ENCODE peak calls at places on chromosomes 13 and 19, in ten cellular contexts. One of them, this sample, is unnamed.

GRCh38 chr13:39385154-39385553 is 217.8 kb downstream of the LHFPL6 start:
- DNase-seq in testis: no peak
- DNase-seq in dorsolateral prefrontal cortex: no peak
- DNase-seq in mammary epithelial cell: no peak
- DNase-seq in GM12865: no peak
- DNase-seq in fibroblast of the aortic adventitia: no peak
- DNase-seq in GM23338: no peak
- DNase-seq in A549: no peak
- DNase-seq in heart right ventricle: no peak
- DNase-seq in cardiac muscle cell: no peak
- DNase-seq in this sample: no peak

GRCh38 chr13:110334256-110334655 is 27.2 kb downstream of the COL4A2 start:
- DNase-seq in testis: no peak
- DNase-seq in dorsolateral prefrontal cortex: no peak
- DNase-seq in mammary epithelial cell: peak
- DNase-seq in GM12865: no peak
- DNase-seq in fibroblast of the aortic adventitia: no peak
- DNase-seq in GM23338: no peak
- DNase-seq in A549: no peak
- DNase-seq in heart right ventricle: no peak
- DNase-seq in cardiac muscle cell: no peak
- DNase-seq in this sample: no peak

GRCh38 chr13:27976362-27977177 is 7.5 kb upstream of the CDX2 start:
- DNase-seq in testis: no peak
- DNase-seq in dorsolateral prefrontal cortex: no peak
- DNase-seq in mammary epithelial cell: no peak
- DNase-seq in GM12865: no peak
- DNase-seq in fibroblast of the aortic adventitia: no peak
- DNase-seq in GM23338: no peak
- DNase-seq in A549: no peak
- DNase-seq in heart right ventricle: no peak
- DNase-seq in cardiac muscle cell: no peak
- DNase-seq in this sample: no peak

GRCh38 chr19:10835089-10835753 is 791 bp downstream of the TMED1 start:
- DNase-seq in testis: peak
- DNase-seq in dorsolateral prefrontal cortex: no peak
- DNase-seq in mammary epithelial cell: peak
- DNase-seq in GM12865: no peak
- DNase-seq in fibroblast of the aortic adventitia: no peak
- DNase-seq in GM23338: no peak
- DNase-seq in A549: peak
- DNase-seq in heart right ventricle: no peak
- DNase-seq in cardiac muscle cell: no peak
- DNase-seq in this sample: no peak

GRCh38 chr13:113329656-113330312 is 32.7 kb downstream of the LAMP1 start:
- DNase-seq in testis: no peak
- DNase-seq in dorsolateral prefrontal cortex: no peak
- DNase-seq in mammary epithelial cell: no peak
- DNase-seq in GM12865: no peak
- DNase-seq in fibroblast of the aortic adventitia: no peak
- DNase-seq in GM23338: no peak
- DNase-seq in A549: no peak
- DNase-seq in heart right ventricle: no peak
- DNase-seq in cardiac muscle cell: no peak
- DNase-seq in this sample: no peak

GRCh38 chr13:23902975-23903905 is 5.9 kb upstream of the C1QTNF9B start:
- DNase-seq in testis: no peak
- DNase-seq in dorsolateral prefrontal cortex: no peak
- DNase-seq in mammary epithelial cell: no peak
- DNase-seq in GM12865: no peak
- DNase-seq in fibroblast of the aortic adventitia: no peak
- DNase-seq in GM23338: peak
- DNase-seq in A549: no peak
- DNase-seq in heart right ventricle: peak
- DNase-seq in cardiac muscle cell: no peak
- DNase-seq in this sample: no peak

GRCh38 chr19:13441810-13442512 is 64.3 kb downstream of the CACNA1A start:
- DNase-seq in testis: peak
- DNase-seq in dorsolateral prefrontal cortex: no peak
- DNase-seq in mammary epithelial cell: peak
- DNase-seq in GM12865: peak
- DNase-seq in fibroblast of the aortic adventitia: peak
- DNase-seq in GM23338: peak
- DNase-seq in A549: no peak
- DNase-seq in heart right ventricle: peak
- DNase-seq in cardiac muscle cell: peak
- DNase-seq in this sample: peak

GRCh38 chr13:33490461-33491327 is 205.1 kb upstream of the STARD13 start:
- DNase-seq in testis: no peak
- DNase-seq in dorsolateral prefrontal cortex: peak
- DNase-seq in mammary epithelial cell: no peak
- DNase-seq in GM12865: no peak
- DNase-seq in fibroblast of the aortic adventitia: peak
- DNase-seq in GM23338: peak
- DNase-seq in A549: no peak
- DNase-seq in heart right ventricle: no peak
- DNase-seq in cardiac muscle cell: peak
- DNase-seq in this sample: peak

GRCh38 chr13:44337581-44337980 is 36.0 kb upstream of the SERP2 start:
- DNase-seq in testis: no peak
- DNase-seq in dorsolateral prefrontal cortex: no peak
- DNase-seq in mammary epithelial cell: no peak
- DNase-seq in GM12865: peak
- DNase-seq in fibroblast of the aortic adventitia: no peak
- DNase-seq in GM23338: no peak
- DNase-seq in A549: no peak
- DNase-seq in heart right ventricle: no peak
- DNase-seq in cardiac muscle cell: no peak
- DNase-seq in this sample: no peak

GRCh38 chr13:44347301-44347700 is 26.3 kb upstream of the SERP2 start:
- DNase-seq in testis: no peak
- DNase-seq in dorsolateral prefrontal cortex: no peak
- DNase-seq in mammary epithelial cell: no peak
- DNase-seq in GM12865: no peak
- DNase-seq in fibroblast of the aortic adventitia: no peak
- DNase-seq in GM23338: no peak
- DNase-seq in A549: no peak
- DNase-seq in heart right ventricle: no peak
- DNase-seq in cardiac muscle cell: no peak
- DNase-seq in this sample: no peak

GRCh38 chr13:44340508-44340907 is 33.1 kb upstream of the SERP2 start:
- DNase-seq in testis: no peak
- DNase-seq in dorsolateral prefrontal cortex: no peak
- DNase-seq in mammary epithelial cell: no peak
- DNase-seq in GM12865: peak
- DNase-seq in fibroblast of the aortic adventitia: no peak
- DNase-seq in GM23338: no peak
- DNase-seq in A549: no peak
- DNase-seq in heart right ventricle: no peak
- DNase-seq in cardiac muscle cell: no peak
- DNase-seq in this sample: no peak

GRCh38 chr13:44346534-44346933 is 27.1 kb upstream of the SERP2 start:
- DNase-seq in testis: no peak
- DNase-seq in dorsolateral prefrontal cortex: no peak
- DNase-seq in mammary epithelial cell: no peak
- DNase-seq in GM12865: no peak
- DNase-seq in fibroblast of the aortic adventitia: no peak
- DNase-seq in GM23338: no peak
- DNase-seq in A549: no peak
- DNase-seq in heart right ventricle: no peak
- DNase-seq in cardiac muscle cell: no peak
- DNase-seq in this sample: no peak

GRCh38 chr13:44342741-44343140 is 30.9 kb upstream of the SERP2 start:
- DNase-seq in testis: no peak
- DNase-seq in dorsolateral prefrontal cortex: no peak
- DNase-seq in mammary epithelial cell: no peak
- DNase-seq in GM12865: no peak
- DNase-seq in fibroblast of the aortic adventitia: no peak
- DNase-seq in GM23338: no peak
- DNase-seq in A549: no peak
- DNase-seq in heart right ventricle: no peak
- DNase-seq in cardiac muscle cell: no peak
- DNase-seq in this sample: no peak
- H3K4me3 ChIP-seq in testis: no peak
- H3K4me3 ChIP-seq in dorsolateral prefrontal cortex: no peak
- H3K4me3 ChIP-seq in mammary epithelial cell: no peak
- H3K4me3 ChIP-seq in GM12865: no peak
- H3K4me3 ChIP-seq in fibroblast of the aortic adventitia: no peak
- H3K4me3 ChIP-seq in GM23338: no peak
- H3K4me3 ChIP-seq in A549: no peak
- H3K4me3 ChIP-seq in heart right ventricle: no peak
- H3K4me3 ChIP-seq in cardiac muscle cell: no peak
- H3K4me3 ChIP-seq in this sample: no peak

DNA sequence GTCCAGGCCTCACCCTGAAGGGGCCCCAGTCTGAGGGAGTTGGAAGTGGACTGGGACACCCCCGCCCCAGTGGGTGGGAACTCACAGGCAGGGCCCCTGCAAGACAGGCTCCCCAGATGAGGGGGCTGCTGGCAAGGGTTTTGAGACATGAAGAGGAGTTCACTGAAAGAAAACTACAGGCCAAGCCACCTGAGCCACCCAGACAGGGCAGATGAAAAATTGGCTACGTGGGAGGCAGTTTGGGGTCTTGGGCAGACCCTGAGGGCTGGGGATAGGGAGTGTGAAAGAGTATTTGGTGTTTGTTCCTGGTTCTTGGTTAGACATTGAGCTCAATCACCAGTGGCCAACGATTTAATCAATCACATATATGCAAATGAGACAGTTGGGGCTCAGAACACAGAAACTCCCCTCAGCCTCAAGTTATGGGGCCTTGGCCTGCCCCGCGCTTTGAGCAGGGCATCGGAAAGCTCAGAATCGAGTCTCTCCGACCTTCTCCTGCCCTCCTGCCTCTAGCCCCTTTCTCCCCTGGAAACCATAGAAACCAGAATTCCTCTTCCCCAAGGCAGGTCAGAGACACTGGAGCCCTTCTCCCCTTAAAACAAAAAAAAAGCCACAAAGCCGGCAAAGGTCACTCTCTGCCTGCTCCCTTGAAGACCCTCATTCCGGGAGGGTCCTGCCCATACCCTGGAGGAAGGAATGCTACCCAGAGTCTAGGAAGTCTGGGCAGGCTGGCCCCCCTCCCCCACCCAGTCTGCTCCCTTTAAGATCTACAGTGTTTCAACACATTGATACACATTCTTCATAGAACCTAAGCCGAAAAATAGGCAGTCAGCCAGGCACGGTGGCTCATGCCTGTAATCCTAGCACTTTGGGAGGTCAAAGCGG is 1.3 kb upstream of the ISYNA1 start:
- DNase-seq in testis: peak
- DNase-seq in dorsolateral prefrontal cortex: no peak
- DNase-seq in mammary epithelial cell: no peak
- DNase-seq in GM12865: no peak
- DNase-seq in fibroblast of the aortic adventitia: peak
- DNase-seq in GM23338: peak
- DNase-seq in A549: no peak
- DNase-seq in heart right ventricle: no peak
- DNase-seq in cardiac muscle cell: peak
- DNase-seq in this sample: peak
- TF ChIP-seq CTCF in testis: no peak
- TF ChIP-seq CTCF in dorsolateral prefrontal cortex: no peak
- TF ChIP-seq CTCF in mammary epithelial cell: no peak
- TF ChIP-seq CTCF in GM12865: no peak
- TF ChIP-seq CTCF in fibroblast of the aortic adventitia: no peak
- TF ChIP-seq CTCF in GM23338: no peak
- TF ChIP-seq CTCF in A549: no peak
- TF ChIP-seq CTCF in heart right ventricle: no peak
- TF ChIP-seq CTCF in cardiac muscle cell: no peak
- TF ChIP-seq CTCF in this sample: peak

GRCh38 chr19:42531313-42531712 is 3.0 kb upstream of the CEACAM1 start:
- DNase-seq in testis: no peak
- DNase-seq in dorsolateral prefrontal cortex: no peak
- DNase-seq in mammary epithelial cell: peak
- DNase-seq in GM12865: no peak
- DNase-seq in fibroblast of the aortic adventitia: no peak
- DNase-seq in GM23338: no peak
- DNase-seq in A549: no peak
- DNase-seq in heart right ventricle: no peak
- DNase-seq in cardiac muscle cell: no peak
- DNase-seq in this sample: no peak

GRCh38 chr19:42532881-42533280 is 4.6 kb upstream of the CEACAM1 start:
- DNase-seq in testis: no peak
- DNase-seq in dorsolateral prefrontal cortex: no peak
- DNase-seq in mammary epithelial cell: no peak
- DNase-seq in GM12865: no peak
- DNase-seq in fibroblast of the aortic adventitia: no peak
- DNase-seq in GM23338: no peak
- DNase-seq in A549: no peak
- DNase-seq in heart right ventricle: no peak
- DNase-seq in cardiac muscle cell: no peak
- DNase-seq in this sample: no peak

GRCh38 chr19:42524943-42525342 is 3.3 kb downstream of the CEACAM1 start:
- DNase-seq in testis: no peak
- DNase-seq in dorsolateral prefrontal cortex: no peak
- DNase-seq in mammary epithelial cell: no peak
- DNase-seq in GM12865: no peak
- DNase-seq in fibroblast of the aortic adventitia: no peak
- DNase-seq in GM23338: no peak
- DNase-seq in A549: no peak
- DNase-seq in heart right ventricle: no peak
- DNase-seq in cardiac muscle cell: no peak
- DNase-seq in this sample: no peak

GRCh38 chr19:42528354-42529247 is at the start of gene CEACAM1:
- DNase-seq in testis: peak
- DNase-seq in dorsolateral prefrontal cortex: no peak
- DNase-seq in mammary epithelial cell: peak
- DNase-seq in GM12865: peak
- DNase-seq in fibroblast of the aortic adventitia: no peak
- DNase-seq in GM23338: no peak
- DNase-seq in A549: no peak
- DNase-seq in heart right ventricle: peak
- DNase-seq in cardiac muscle cell: peak
- DNase-seq in this sample: peak

GRCh38 chr19:42529248-42529764 is 1.0 kb upstream of the CEACAM1 start:
- DNase-seq in testis: peak
- DNase-seq in dorsolateral prefrontal cortex: peak
- DNase-seq in mammary epithelial cell: peak
- DNase-seq in GM12865: peak
- DNase-seq in fibroblast of the aortic adventitia: peak
- DNase-seq in GM23338: peak
- DNase-seq in A549: peak
- DNase-seq in heart right ventricle: peak
- DNase-seq in cardiac muscle cell: peak
- DNase-seq in this sample: peak
- H3K4me3 ChIP-seq in testis: no peak
- H3K4me3 ChIP-seq in dorsolateral prefrontal cortex: no peak
- H3K4me3 ChIP-seq in mammary epithelial cell: no peak
- H3K4me3 ChIP-seq in GM12865: peak
- H3K4me3 ChIP-seq in fibroblast of the aortic adventitia: no peak
- H3K4me3 ChIP-seq in GM23338: no peak
- H3K4me3 ChIP-seq in A549: no peak
- H3K4me3 ChIP-seq in heart right ventricle: no peak
- H3K4me3 ChIP-seq in cardiac muscle cell: no peak
- H3K4me3 ChIP-seq in this sample: no peak

DNA sequence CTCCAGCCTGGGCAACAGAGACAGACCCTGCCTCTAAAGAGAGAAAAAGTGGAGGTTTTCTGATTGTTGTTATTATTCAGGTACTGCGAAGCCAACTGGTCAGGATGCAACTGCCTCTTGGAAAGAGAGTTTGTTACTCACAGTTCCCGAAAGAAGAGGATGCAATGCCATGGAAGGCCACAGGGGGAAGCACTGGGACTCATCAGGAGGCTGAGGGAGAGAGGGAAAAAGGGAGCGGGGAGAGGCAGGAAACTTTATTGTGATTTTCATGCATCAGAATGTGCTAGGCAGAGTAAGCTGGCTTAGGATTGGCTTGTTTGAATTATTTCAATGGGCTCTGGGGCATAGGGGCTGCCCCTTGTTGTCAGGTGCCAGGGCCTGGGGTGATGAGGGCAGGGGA is 27.6 kb downstream of the MYO9B start:
- DNase-seq in testis: peak
- DNase-seq in dorsolateral prefrontal cortex: no peak
- DNase-seq in mammary epithelial cell: peak
- DNase-seq in GM12865: no peak
- DNase-seq in fibroblast of the aortic adventitia: peak
- DNase-seq in GM23338: peak
- DNase-seq in A549: peak
- DNase-seq in heart right ventricle: no peak
- DNase-seq in cardiac muscle cell: peak
- DNase-seq in this sample: peak
- TF ChIP-seq CTCF in testis: peak
- TF ChIP-seq CTCF in dorsolateral prefrontal cortex: peak
- TF ChIP-seq CTCF in mammary epithelial cell: peak
- TF ChIP-seq CTCF in GM12865: peak
- TF ChIP-seq CTCF in fibroblast of the aortic adventitia: peak
- TF ChIP-seq CTCF in GM23338: peak
- TF ChIP-seq CTCF in A549: peak
- TF ChIP-seq CTCF in heart right ventricle: peak
- TF ChIP-seq CTCF in cardiac muscle cell: peak
- TF ChIP-seq CTCF in this sample: peak